ENCODE peak calls at places on chromosome 12, in seven cellular contexts. D is stimulated activated CD8-positive, alpha-beta memory T cell treated with anti-CD3 and anti-CD28 coated beads, Interleukin-4, amount 100 ng/mL, for 24 hours; N is AG10803; J is dorsolateral prefrontal cortex; R is activated CD4-positive, alpha-beta T cell treated with anti-CD3 and anti-CD28 coated beads for 48 hours; W is DMS153; P is neural crest cell. Z is an unnamed sample.

GRCh38 chr12:89333564-89334252 is 18.6 kb downstream of the DUSP6 start:
- DNase-seq in D (no peak), N (no peak), J (no peak), R (peak), W (no peak), P (no peak), Z (no peak)

GRCh38 chr12:49357099-49357678 is 10.1 kb upstream of the SPATS2 start:
- DNase-seq in D (no peak), N (peak), J (no peak), R (no peak), W (no peak), P (no peak), Z (no peak)

GRCh38 chr12:52010152-52010622 is 3.4 kb downstream of the TAMALIN start:
- DNase-seq in D (no peak), N (peak), J (peak), R (no peak), W (no peak), P (peak), Z (no peak)

GRCh38 chr12:81330480-81330879 is 252.6 kb downstream of the ACSS3 start:
- DNase-seq in D (no peak), N (no peak), J (no peak), R (no peak), W (no peak), P (no peak), Z (no peak)

GRCh38 chr12:79871621-79872020 is 63.3 kb downstream of the PPP1R12A start:
- DNase-seq in D (no peak), N (no peak), J (no peak), R (no peak), W (no peak), P (no peak), Z (no peak)

GRCh38 chr12:3097186-3097804 is 20.1 kb downstream of the TSPAN9 start:
- DNase-seq in D (no peak), N (no peak), J (peak), R (no peak), W (no peak), P (no peak), Z (no peak)

GRCh38 chr12:120365675-120366340 is 3.2 kb downstream of the MSI1 start:
- DNase-seq in D (no peak), N (no peak), J (peak), R (no peak), W (no peak), P (no peak), Z (no peak)

GRCh38 chr12:66627270-66627987 is 51.4 kb downstream of the GRIP1 start:
- DNase-seq in D (no peak), N (peak), J (no peak), R (no peak), W (no peak), P (no peak), Z (no peak)

GRCh38 chr12:92290881-92291280 is 145.2 kb upstream of the BTG1 start:
- DNase-seq in D (no peak), N (no peak), J (no peak), R (no peak), W (peak), P (no peak), Z (no peak)

GRCh38 chr12:64578556-64578955 is 31.7 kb upstream of the RASSF3 start:
- DNase-seq in D (no peak), N (no peak), J (no peak), R (no peak), W (no peak), P (no peak), Z (no peak)

GRCh38 chr12:105426766-105427165 is 96.3 kb downstream of the C12orf75 start:
- DNase-seq in D (no peak), N (no peak), J (no peak), R (no peak), W (no peak), P (no peak), Z (no peak)

Z was measured in NCI-H2107.